ENCODE peak calls at places on chromosome 4, in five cellular contexts. V is smooth muscle cell of the brain vasculature; C is HS-27A; D is tibial artery; X is CD8-positive, alpha-beta memory T cell. J is an unnamed sample.

GRCh38 chr4:78166582-78166981 is 109.5 kb downstream of the FRAS1 start:
- DNase-seq in V (no peak), C (no peak), D (no peak), X (no peak), J (no peak)

GRCh38 chr4:972651-973424 is 531 bp downstream of the DGKQ start:
- DNase-seq in V (no peak), C (no peak), D (no peak), X (peak), J (no peak)

GRCh38 chr4:25095756-25096552 is 64.3 kb downstream of the SEPSECS start:
- DNase-seq in V (no peak), C (no peak), D (no peak), X (no peak), J (no peak)

GRCh38 chr4:138217567-138217966 is 24.6 kb downstream of the SLC7A11 start:
- DNase-seq in V (no peak), C (no peak), D (no peak), X (no peak), J (no peak)

GRCh38 chr4:188463909-188464308 is 324.7 kb downstream of the TRIML1 start:
- DNase-seq in V (no peak), C (no peak), D (no peak), X (no peak), J (no peak)

GRCh38 chr4:85092536-85092935 is 126.0 kb upstream of the WDFY3 start:
- DNase-seq in V (no peak), C (no peak), D (no peak), X (no peak), J (no peak)

GRCh38 chr4:78311306-78311705 is 240.3 kb upstream of the ANXA3 start:
- DNase-seq in V (no peak), C (no peak), D (no peak), X (no peak), J (no peak)

GRCh38 chr4:161629694-161630441 is 533.9 kb downstream of the FSTL5 start:
- DNase-seq in V (no peak), C (no peak), D (no peak), X (no peak), J (no peak)

GRCh38 chr4:165945991-165946390 is 73.0 kb downstream of the TLL1 start:
- DNase-seq in V (no peak), C (no peak), D (no peak), X (no peak), J (no peak)

GRCh38 chr4:8292388-8293107 is 23.0 kb downstream of the HTRA3 start:
- DNase-seq in V (no peak), C (no peak), D (peak), X (no peak), J (peak)

GRCh38 chr4:164621886-164622521 is 131.9 kb upstream of the SMIM31 start:
- DNase-seq in V (no peak), C (no peak), D (no peak), X (no peak), J (no peak)

GRCh38 chr4:26792639-26793038 is 68.0 kb upstream of the STIM2 start:
- DNase-seq in V (no peak), C (no peak), D (no peak), X (no peak), J (no peak)

GRCh38 chr4:182179105-182179504 is 64.1 kb upstream of the TENM3 start:
- DNase-seq in V (peak), C (no peak), D (no peak), X (no peak), J (no peak)

GRCh38 chr4:142648378-142648777 is 197.7 kb downstream of the INPP4B start:
- DNase-seq in V (no peak), C (no peak), D (no peak), X (no peak), J (no peak)

GRCh38 chr4:8214091-8214490 is 15.0 kb downstream of the SH3TC1 start:
- DNase-seq in V (no peak), C (no peak), D (no peak), X (no peak), J (no peak)

GRCh38 chr4:156173481-156173880 is 219.8 kb upstream of the CTSO start:
- DNase-seq in V (no peak), C (no peak), D (no peak), X (no peak), J (no peak)

GRCh38 chr4:153211986-153212720 is 7.9 kb downstream of the TRIM2 start:
- DNase-seq in V (no peak), C (no peak), D (no peak), X (no peak), J (no peak)

GRCh38 chr4:127352220-127352619 is 280.5 kb upstream of the INTU start:
- DNase-seq in V (peak), C (no peak), D (no peak), X (no peak), J (no peak)

GRCh38 chr4:184649971-184650855 is 675 bp downstream of the PRIMPOL start:
- DNase-seq in V (no peak), C (peak), D (peak), X (no peak), J (no peak)

GRCh38 chr4:177369372-177369771 is 59.7 kb downstream of the NEIL3 start:
- DNase-seq in V (no peak), C (peak), D (no peak), X (no peak), J (no peak)

GRCh38 chr4:140047017-140047640 is 106.9 kb downstream of the MAML3 start:
- DNase-seq in V (no peak), C (no peak), D (peak), X (no peak), J (no peak)

GRCh38 chr4:10571896-10572295 is 112.7 kb downstream of the CLNK start:
- DNase-seq in V (no peak), C (no peak), D (no peak), X (no peak), J (no peak)

GRCh38 chr4:29277381-29277780 is 1442.8 kb upstream of the PCDH7 start:
- DNase-seq in V (no peak), C (no peak), D (no peak), X (no peak), J (no peak)

GRCh38 chr4:71554025-71554424 is 215.2 kb downstream of the SLC4A4 start:
- DNase-seq in V (no peak), C (no peak), D (no peak), X (no peak), J (no peak)

GRCh38 chr4:74039065-74039763 is 725 bp upstream of the CXCL3 start:
- DNase-seq in V (no peak), C (no peak), D (no peak), X (no peak), J (no peak)

GRCh38 chr4:71006203-71006907 is 12.9 kb downstream of the DCK start:
- DNase-seq in V (no peak), C (no peak), D (no peak), X (no peak), J (no peak)

GRCh38 chr4:133062851-133063250 is 86.2 kb upstream of the PCDH10 start:
- DNase-seq in V (no peak), C (peak), D (no peak), X (no peak), J (no peak)

GRCh38 chr4:114464873-114465272 is 133.7 kb upstream of the UGT8 start:
- DNase-seq in V (no peak), C (no peak), D (no peak), X (no peak), J (no peak)

GRCh38 chr4:159547645-159548308 is 444.9 kb downstream of the RAPGEF2 start:
- DNase-seq in V (no peak), C (no peak), D (no peak), X (no peak), J (no peak)

J was measured in sciatic nerve.